ENCODE peak calls at places on chromosomes 6 and 20, in seven cellular contexts. S is tibial artery, A is adipocyte, J is ascending aorta, B is heart left ventricle, N is transverse colon, G is lung. M is an unnamed sample. For H3K27me3 and H3K36me3, the result is how much of the 10 kb centered on the place peaks cover.

GRCh38 chr6:132464538-132465256 is 48.2 kb downstream of the STX7 start:
- DNase-seq in S (no peak), A (no peak), J (no peak), B (no peak), N (no peak), G (no peak), M (no peak)

GRCh38 chr6:53532942-53533341 is 12.0 kb downstream of the GCLC start:
- DNase-seq in S (no peak), A (no peak), J (no peak), B (no peak), N (no peak), G (no peak), M (no peak)

GRCh38 chr6:37324131-37325033 is 29.4 kb upstream of the RNF8 start:
- DNase-seq in S (no peak), A (peak), J (no peak), B (no peak), N (no peak), G (no peak), M (no peak)

GRCh38 chr6:138588805-138589434 is 89.6 kb upstream of the NHSL1 start:
- DNase-seq in S (peak), A (peak), J (no peak), B (peak), N (peak), G (peak), M (peak)

GRCh38 chr6:15246217-15247211 is 645 bp downstream of the JARID2 start:
- DNase-seq in S (no peak), A (peak), J (no peak), B (no peak), N (no peak), G (no peak), M (no peak)

GRCh38 chr6:168412456-168412855 is 28.5 kb upstream of the SMOC2 start:
- DNase-seq in S (peak), A (no peak), J (no peak), B (no peak), N (no peak), G (no peak), M (no peak)

GRCh38 chr6:36906539-36906938 is 20.8 kb downstream of the C6orf89 start:
- DNase-seq in S (no peak), A (no peak), J (no peak), B (peak), N (peak), G (peak), M (no peak)

GRCh38 chr6:8382434-8382833 is 52.9 kb downstream of the SLC35B3 start:
- DNase-seq in S (no peak), A (no peak), J (no peak), B (no peak), N (no peak), G (no peak), M (no peak)

GRCh38 chr6:167799033-167799933 is 27.4 kb upstream of the AFDN start:
- DNase-seq in S (no peak), A (peak), J (no peak), B (no peak), N (no peak), G (peak), M (peak)

GRCh38 chr20:8095648-8096572 is 36.2 kb upstream of the PLCB1 start:
- DNase-seq in S (no peak), A (peak), J (no peak), B (no peak), N (no peak), G (no peak), M (no peak)

GRCh38 chr20:18857640-18858039 is 44.1 kb downstream of the SCP2D1 start:
- DNase-seq in S (no peak), A (peak), J (no peak), B (no peak), N (no peak), G (no peak), M (no peak)

GRCh38 chr6:104632565-104632964 is 227.2 kb downstream of the HACE1 start:
- DNase-seq in S (no peak), A (no peak), J (no peak), B (no peak), N (peak), G (no peak), M (no peak)

GRCh38 chr20:62792940-62793756 is 3.1 kb upstream of the MRGBP start:
- DNase-seq in S (no peak), A (no peak), J (no peak), B (no peak), N (no peak), G (no peak), M (peak)

GRCh38 chr20:62793757-62794006 is 2.6 kb upstream of the MRGBP start:
- DNase-seq in S (no peak), A (no peak), J (no peak), B (no peak), N (no peak), G (no peak), M (peak)

GRCh38 chr20:62790075-62790474 is 6.2 kb upstream of the MRGBP start:
- DNase-seq in S (no peak), A (no peak), J (no peak), B (no peak), N (no peak), G (no peak), M (no peak)

GRCh38 chr20:62792182-62792939 is 3.9 kb upstream of the MRGBP start:
- DNase-seq in S (no peak), A (peak), J (no peak), B (no peak), N (no peak), G (no peak), M (no peak)

GRCh38 chr20:62791301-62792181 is 4.7 kb upstream of the MRGBP start:
- DNase-seq in S (peak), A (peak), J (peak), B (peak), N (peak), G (peak), M (peak)
- H3K4me3 ChIP-seq in S (no peak), A (no peak), J (no peak), B (no peak), N (no peak), G (no peak), M (peak)

GRCh38 chr6:116462516-116462915 is 1.3 kb downstream of the CALHM6 start:
- DNase-seq in S (no peak), A (no peak), J (no peak), B (no peak), N (no peak), G (no peak), M (no peak)

GRCh38 chr6:116461075-116461474 is at the start of gene CALHM6:
- DNase-seq in S (no peak), A (no peak), J (no peak), B (no peak), N (no peak), G (no peak), M (no peak)

GRCh38 chr6:116461563-116462507 is 660 bp downstream of the CALHM6 start:
- DNase-seq in S (peak), A (peak), J (no peak), B (peak), N (peak), G (peak), M (peak)

GRCh38 chr6:116458264-116458663 is 2.9 kb upstream of the CALHM6 start:
- DNase-seq in S (no peak), A (no peak), J (no peak), B (no peak), N (no peak), G (no peak), M (no peak)

DNA sequence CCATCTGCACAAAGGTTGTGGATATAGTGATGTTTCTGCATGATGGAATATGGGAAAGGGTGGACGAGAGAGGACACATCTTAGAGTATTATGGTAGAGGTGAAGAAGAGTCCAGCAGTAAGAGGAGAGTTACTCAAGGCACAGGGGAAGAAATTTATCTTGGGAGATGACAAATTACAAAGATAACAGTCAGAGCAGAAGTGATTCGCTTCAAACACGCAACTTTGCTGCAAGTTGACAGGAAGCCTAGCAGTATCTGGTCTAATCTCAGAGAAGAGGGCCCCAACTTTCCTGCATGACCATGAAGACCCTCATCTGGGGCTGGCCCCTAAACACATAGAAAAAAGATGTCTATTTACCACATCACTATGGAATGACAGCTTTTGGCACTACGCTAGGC is 1.2 kb upstream of the CALHM6 start:
- DNase-seq in S (no peak), A (no peak), J (no peak), B (no peak), N (no peak), G (no peak), M (no peak)
- H3K27me3 ChIP-seq in S (under half), A (under half), J (under half), B (under half), N (under half), G (under half), M (under half)

GRCh38 chr6:34945317-34945716 is 56.3 kb downstream of the ANKS1A start:
- DNase-seq in S (no peak), A (no peak), J (no peak), B (no peak), N (no peak), G (no peak), M (no peak)

GRCh38 chr6:34953084-34954025 is 64.3 kb downstream of the ANKS1A start:
- DNase-seq in S (no peak), A (peak), J (no peak), B (no peak), N (peak), G (no peak), M (no peak)

GRCh38 chr6:34951741-34952140 is 62.7 kb downstream of the ANKS1A start:
- DNase-seq in S (no peak), A (no peak), J (no peak), B (no peak), N (no peak), G (no peak), M (no peak)

GRCh38 chr6:34950849-34951248 is 61.8 kb downstream of the ANKS1A start:
- DNase-seq in S (no peak), A (no peak), J (no peak), B (no peak), N (no peak), G (no peak), M (no peak)

GRCh38 chr6:34947561-34947960 is 58.5 kb downstream of the ANKS1A start:
- DNase-seq in S (no peak), A (no peak), J (no peak), B (no peak), N (no peak), G (no peak), M (no peak)
- H3K36me3 ChIP-seq in S (under half), A (under half), J (under half), B (under half), N (under half), G (under half), M (under half)

DNA sequence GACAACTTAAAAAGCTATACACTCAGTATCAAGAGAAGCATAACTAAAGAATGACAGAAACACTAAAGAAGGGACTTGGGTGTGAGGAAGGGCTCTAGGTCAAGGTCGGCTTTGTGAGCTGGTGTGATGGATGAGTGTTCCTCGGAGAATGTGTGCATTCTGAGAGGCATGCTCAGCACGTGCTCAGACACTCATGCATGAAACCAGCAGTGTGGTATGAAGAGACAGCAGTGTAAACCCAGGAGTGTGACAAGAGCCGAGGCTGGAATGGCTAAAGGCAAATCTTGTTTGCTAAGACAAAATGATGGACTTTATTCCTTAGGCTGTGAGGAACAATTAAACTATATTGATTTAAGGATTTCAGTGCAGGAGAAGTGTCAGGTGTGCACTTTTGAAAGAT is 107.4 kb upstream of the MAP7 start:
- DNase-seq in S (no peak), A (peak), J (no peak), B (no peak), N (peak), G (no peak), M (no peak)
- H3K4me3 ChIP-seq in S (no peak), A (no peak), J (no peak), B (no peak), N (no peak), G (no peak), M (no peak)

GRCh38 chr20:3677733-3678132 is 4.1 kb downstream of the ADAM33 start:
- DNase-seq in S (no peak), A (peak), J (no peak), B (no peak), N (peak), G (no peak), M (no peak)

GRCh38 chr20:3678893-3679720 is 2.7 kb downstream of the ADAM33 start:
- DNase-seq in S (no peak), A (peak), J (no peak), B (no peak), N (no peak), G (no peak), M (no peak)

GRCh38 chr20:3679749-3680700 is 1.8 kb downstream of the ADAM33 start:
- DNase-seq in S (peak), A (peak), J (peak), B (no peak), N (peak), G (no peak), M (peak)

GRCh38 chr20:3680701-3681351 is 984 bp downstream of the ADAM33 start:
- DNase-seq in S (no peak), A (peak), J (no peak), B (no peak), N (no peak), G (no peak), M (peak)

DNA sequence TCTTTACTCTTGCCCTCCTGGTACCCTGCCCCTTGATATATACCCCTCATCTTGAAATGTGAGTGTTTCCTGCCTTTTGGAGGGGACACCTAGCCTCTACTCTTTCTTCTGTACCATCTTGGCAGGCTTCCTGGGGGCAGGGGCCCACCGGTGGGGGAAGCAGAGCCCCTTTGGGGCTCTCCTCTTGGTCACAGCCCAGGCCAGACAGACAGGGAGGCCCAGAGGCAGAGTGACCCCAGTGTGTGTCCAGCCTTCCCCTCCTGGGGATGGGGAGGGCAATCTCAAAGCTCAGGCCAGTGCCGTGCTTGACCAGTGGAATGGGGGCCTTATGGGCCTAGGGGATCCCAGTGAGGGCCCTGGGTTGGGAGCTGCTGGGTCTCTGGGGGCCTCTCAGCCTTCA is 3.6 kb downstream of the ADAM33 start:
- DNase-seq in S (no peak), A (no peak), J (no peak), B (no peak), N (no peak), G (no peak), M (no peak)
- H3K27me3 ChIP-seq in S (under half), A (under half), J (under half), B (under half), N (half or more), G (under half), M (under half)

M was measured in H7.